ENCODE peak calls at places on chromosomes 11 and 22, in eight cellular contexts. O, U, M, R, S, N, E and L are unnamed samples. For H3K4me1, the result is how much of the 10 kb centered on the place peaks cover.

GRCh38 chr11:79708319-79708928 is 267.6 kb upstream of the TENM4 start:
- DNase-seq in O (no peak), U (no peak), M (no peak), R (peak), S (no peak), N (no peak), E (no peak), L (no peak)

GRCh38 chr22:45785458-45785857 is 113.8 kb downstream of the ATXN10 start:
- DNase-seq in O (no peak), U (no peak), M (no peak), R (no peak), S (peak), N (no peak), E (peak), L (no peak)

GRCh38 chr11:37504066-37504611 is 906.1 kb upstream of the RAG2 start:
- DNase-seq in O (no peak), U (no peak), M (no peak), R (peak), S (no peak), N (no peak), E (no peak), L (no peak)

GRCh38 chr11:783581-784015 is 6.3 kb downstream of the CEND1 start:
- DNase-seq in O (peak), U (no peak), M (peak), R (peak), S (peak), N (peak), E (peak), L (peak)

GRCh38 chr22:22576244-22576988 is 17.4 kb upstream of the PRAME start:
- DNase-seq in O (no peak), U (no peak), M (no peak), R (peak), S (no peak), N (no peak), E (peak), L (no peak)

GRCh38 chr11:34789196-34789834 is 126.9 kb downstream of the APIP start:
- DNase-seq in O (no peak), U (no peak), M (no peak), R (no peak), S (no peak), N (no peak), E (no peak), L (no peak)

GRCh38 chr11:67278939-67279588 is 10.0 kb upstream of the ANKRD13D start:
- DNase-seq in O (no peak), U (no peak), M (no peak), R (no peak), S (no peak), N (peak), E (peak), L (peak)

GRCh38 chr11:73866586-73866996 is 10.1 kb downstream of the COA4 start:
- DNase-seq in O (no peak), U (no peak), M (peak), R (no peak), S (peak), N (no peak), E (no peak), L (no peak)

GRCh38 chr22:41994506-41994905 is 4.1 kb upstream of the WBP2NL start:
- DNase-seq in O (no peak), U (no peak), M (no peak), R (no peak), S (no peak), N (peak), E (no peak), L (no peak)

GRCh38 chr11:90243534-90243933 is 20.7 kb upstream of the CHORDC1 start:
- DNase-seq in O (no peak), U (no peak), M (no peak), R (no peak), S (no peak), N (no peak), E (no peak), L (no peak)

GRCh38 chr11:123450593-123450992 is 20.5 kb downstream of the GRAMD1B start:
- DNase-seq in O (no peak), U (no peak), M (no peak), R (no peak), S (no peak), N (no peak), E (no peak), L (no peak)

GRCh38 chr11:113457784-113458183 is 17.4 kb downstream of the DRD2 start:
- DNase-seq in O (no peak), U (no peak), M (no peak), R (peak), S (no peak), N (no peak), E (no peak), L (no peak)

GRCh38 chr11:31424652-31425051 is 55.0 kb downstream of the DNAJC24 start:
- DNase-seq in O (no peak), U (no peak), M (no peak), R (no peak), S (no peak), N (no peak), E (no peak), L (no peak)

GRCh38 chr11:19676508-19677379 is 35.9 kb upstream of the NAV2 start:
- DNase-seq in O (no peak), U (no peak), M (no peak), R (no peak), S (no peak), N (no peak), E (no peak), L (no peak)

GRCh38 chr22:37519268-37520195 is at the start of gene CARD10:
- DNase-seq in O (no peak), U (no peak), M (no peak), R (peak), S (no peak), N (no peak), E (peak), L (peak)

GRCh38 chr11:17498058-17498457 is 21.4 kb upstream of the ABCC8 start:
- DNase-seq in O (no peak), U (no peak), M (no peak), R (no peak), S (no peak), N (peak), E (no peak), L (peak)

GRCh38 chr11:74373382-74373781 is 24.9 kb downstream of the PGM2L1 start:
- DNase-seq in O (no peak), U (no peak), M (no peak), R (no peak), S (no peak), N (no peak), E (no peak), L (no peak)

GRCh38 chr11:68314886-68315580 is 2.6 kb downstream of the LRP5 start:
- DNase-seq in O (no peak), U (no peak), M (no peak), R (no peak), S (no peak), N (no peak), E (peak), L (no peak)

GRCh38 chr11:65442952-65443351 is 20.4 kb downstream of the NEAT1 start:
- DNase-seq in O (no peak), U (no peak), M (no peak), R (no peak), S (no peak), N (no peak), E (peak), L (peak)

GRCh38 chr11:92527467-92527866 is 302.8 kb downstream of the FAT3 start:
- DNase-seq in O (no peak), U (no peak), M (no peak), R (no peak), S (no peak), N (no peak), E (no peak), L (no peak)

GRCh38 chr11:73872746-73873412 is 3.8 kb downstream of the COA4 start:
- DNase-seq in O (no peak), U (no peak), M (no peak), R (no peak), S (no peak), N (no peak), E (no peak), L (no peak)

DNA sequence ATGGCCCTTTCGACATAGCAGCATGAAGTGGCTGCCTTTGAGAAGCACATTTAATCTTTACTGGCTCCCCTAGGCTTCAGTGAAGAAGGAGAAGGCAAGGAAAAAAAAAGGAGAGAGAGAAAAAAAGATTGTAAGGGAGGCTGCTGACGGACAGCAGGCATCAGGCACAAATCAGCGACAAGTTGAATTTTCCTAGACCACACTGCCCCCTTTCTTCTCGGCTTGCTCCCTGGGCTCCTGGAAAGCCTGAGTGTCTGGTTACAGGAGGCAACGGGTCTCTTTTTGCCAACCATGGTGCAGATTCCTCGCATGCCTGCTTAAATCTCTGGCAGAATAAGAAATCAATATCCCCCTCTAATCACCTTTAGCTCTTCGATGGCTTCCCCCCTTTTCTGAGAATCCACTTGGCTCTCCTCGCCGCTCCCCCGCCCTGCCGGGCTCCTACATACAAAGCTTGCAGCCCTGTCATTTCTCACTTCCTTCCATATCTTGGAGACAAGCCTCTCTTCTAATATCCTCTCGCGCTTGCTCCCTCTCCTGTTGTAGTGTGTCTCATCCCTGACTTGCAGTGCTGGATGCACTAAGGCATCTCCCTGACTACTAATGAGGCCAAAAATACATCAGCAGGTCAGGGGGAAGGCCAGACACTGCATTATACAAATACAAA is 14.3 kb downstream of the BLID start:
- DNase-seq in O (peak), U (no peak), M (peak), R (peak), S (peak), N (no peak), E (no peak), L (peak)
- H3K4me1 ChIP-seq in O (under half), U (under half), M (under half), R (half or more), S (under half), N (under half), E (under half), L (under half)

GRCh38 chr11:114625294-114625693 is 29.7 kb upstream of the NXPE4 start:
- DNase-seq in O (no peak), U (peak), M (no peak), R (no peak), S (no peak), N (no peak), E (no peak), L (no peak)
- H3K27ac ChIP-seq in O (no peak), U (no peak), M (no peak), R (no peak), S (no peak), N (no peak), E (no peak), L (no peak)

DNA sequence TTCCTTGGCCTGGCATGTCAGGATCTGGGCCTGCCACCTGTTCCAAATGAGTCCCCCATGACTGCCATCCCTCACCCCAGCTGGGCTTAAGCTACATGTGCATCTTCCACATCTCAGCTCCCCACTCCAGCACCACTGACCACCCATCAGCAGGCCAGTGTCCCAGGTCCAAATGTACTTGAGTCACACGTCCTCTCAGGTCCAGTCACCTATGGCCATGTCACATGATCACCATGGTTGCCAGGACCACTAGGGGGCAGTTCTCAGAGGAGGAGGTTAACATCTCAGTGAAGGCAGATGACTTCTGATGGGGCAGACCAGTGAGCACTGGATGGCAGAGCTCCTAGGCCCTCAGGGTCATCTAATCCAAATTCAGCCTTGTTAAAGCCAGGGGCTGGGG is 41.9 kb upstream of the WNT11 start:
- DNase-seq in O (no peak), U (no peak), M (no peak), R (peak), S (no peak), N (no peak), E (no peak), L (peak)
- H3K4me1 ChIP-seq in O (under half), U (under half), M (under half), R (under half), S (under half), N (under half), E (under half), L (under half)

GRCh38 chr11:118627566-118627965 is 20.2 kb downstream of the PHLDB1 start:
- DNase-seq in O (no peak), U (no peak), M (no peak), R (no peak), S (no peak), N (no peak), E (no peak), L (peak)

GRCh38 chr11:118628432-118628831 is 21.0 kb downstream of the PHLDB1 start:
- DNase-seq in O (no peak), U (no peak), M (no peak), R (no peak), S (no peak), N (no peak), E (no peak), L (no peak)

GRCh38 chr11:118625036-118625690 is 17.7 kb downstream of the PHLDB1 start:
- DNase-seq in O (no peak), U (no peak), M (no peak), R (no peak), S (no peak), N (no peak), E (no peak), L (no peak)

GRCh38 chr11:118628031-118628430 is 20.6 kb downstream of the PHLDB1 start:
- DNase-seq in O (no peak), U (no peak), M (no peak), R (no peak), S (no peak), N (no peak), E (no peak), L (no peak)

DNA sequence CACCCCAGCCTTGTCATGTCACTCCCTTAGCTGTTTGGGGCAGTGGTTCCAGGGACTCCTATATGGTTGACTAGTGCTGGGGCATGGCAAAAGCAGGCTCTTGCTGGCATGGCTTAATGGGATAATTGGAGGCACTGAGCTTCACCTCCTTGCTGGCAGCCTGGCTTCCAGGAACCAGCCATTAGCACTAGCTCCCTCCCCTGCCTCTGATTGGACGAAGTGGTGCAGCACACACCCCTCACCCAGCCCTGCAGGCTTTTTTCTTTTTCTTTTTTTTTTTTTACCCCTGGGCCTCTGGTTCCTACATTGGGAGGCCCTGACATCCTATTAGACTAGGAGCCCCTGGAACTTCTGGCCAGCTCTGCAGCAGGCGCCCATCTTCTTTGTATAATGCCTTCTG is 18.6 kb downstream of the PHLDB1 start:
- DNase-seq in O (no peak), U (no peak), M (no peak), R (peak), S (no peak), N (no peak), E (no peak), L (peak)
- H3K27ac ChIP-seq in O (peak), U (no peak), M (no peak), R (no peak), S (no peak), N (no peak), E (no peak), L (no peak)

GRCh38 chr11:61732705-61733104 is 19.7 kb upstream of the MYRF start:
- DNase-seq in O (no peak), U (no peak), M (no peak), R (no peak), S (peak), N (no peak), E (no peak), L (no peak)
- H3K4me1 ChIP-seq in O (under half), U (under half), M (under half), R (under half), S (under half), N (under half), E (under half), L (under half)